ENCODE peak calls at places on chromosomes 5 and 9, in five cellular contexts. S is hepatocyte, F is OCI-LY7, W is HCT116, G is PC-3. E is an unnamed sample.

GRCh38 chr5:90994796-90995195 is 388.3 kb downstream of the ARRDC3 start:
- DNase-seq in S (no peak), F (no peak), W (no peak), G (no peak), E (no peak)

GRCh38 chr5:174176511-174176910 is 131.0 kb downstream of the NSG2 start:
- DNase-seq in S (no peak), F (no peak), W (no peak), G (no peak), E (no peak)

GRCh38 chr5:1003296-1003937 is 5.2 kb upstream of the NKD2 start:
- DNase-seq in S (peak; percentile 65), F (no peak), W (peak; percentile 76), G (peak; percentile 98), E (peak; percentile 28)

GRCh38 chr5:104352954-104353353 is 790.4 kb upstream of the NUDT12 start:
- DNase-seq in S (no peak), F (no peak), W (no peak), G (peak; percentile 56), E (no peak)

GRCh38 chr9:133477992-133478850 is 678 bp downstream of the SLC2A6 start:
- DNase-seq in S (peak; percentile 58), F (peak; percentile 82), W (no peak), G (peak; percentile 8), E (peak; percentile 59)

GRCh38 chr9:21813575-21814473 is 11.4 kb downstream of the MTAP start:
- DNase-seq in S (peak; percentile 91), F (peak; percentile 85), W (peak; percentile 69), G (peak; percentile 85), E (peak; percentile 87)

GRCh38 chr9:77807295-77807694 is 159.2 kb upstream of the GNA14 start:
- DNase-seq in S (peak; percentile 64), F (no peak), W (no peak), G (peak; percentile 66), E (peak; percentile 95)

GRCh38 chr5:171418982-171419662 is at the start of gene FGF18:
- DNase-seq in S (peak; percentile 76), F (peak; percentile 49), W (peak; percentile 56), G (peak; percentile 50), E (peak; percentile 68)

GRCh38 chr5:173319610-173320100 is 8.6 kb downstream of the STC2 start:
- DNase-seq in S (no peak), F (no peak), W (no peak), G (no peak), E (no peak)

GRCh38 chr9:18861599-18862546 is 171.1 kb downstream of the SAXO1 start:
- DNase-seq in S (peak; percentile 24), F (no peak), W (no peak), G (no peak), E (peak; percentile 69)

GRCh38 chr9:12770261-12770660 is 4.6 kb upstream of the LURAP1L start:
- DNase-seq in S (no peak), F (no peak), W (no peak), G (no peak), E (no peak)

GRCh38 chr5:61071565-61071964 is 90.7 kb downstream of the SMIM15 start:
- DNase-seq in S (peak; percentile 27), F (no peak), W (no peak), G (no peak), E (no peak)

GRCh38 chr9:108580021-108580439 is 275.8 kb downstream of the ACTL7B start:
- DNase-seq in S (no peak), F (no peak), W (peak; percentile 95), G (peak; percentile 89), E (peak; percentile 68)

GRCh38 chr9:33425128-33425533 is 22.3 kb downstream of the AQP3 start:
- DNase-seq in S (no peak), F (no peak), W (no peak), G (peak; percentile 87), E (peak; percentile 52)

GRCh38 chr9:92406506-92406905 is 2.1 kb upstream of the OGN start:
- DNase-seq in S (peak; percentile 25), F (peak; percentile 22), W (no peak), G (no peak), E (no peak)

GRCh38 chr5:34626036-34626435 is 30.1 kb upstream of the RAI14 start:
- DNase-seq in S (no peak), F (no peak), W (no peak), G (peak; percentile 48), E (peak; percentile 82)

GRCh38 chr5:157463081-157463480 is 3.1 kb downstream of the NIPAL4 start:
- DNase-seq in S (no peak), F (no peak), W (no peak), G (no peak), E (peak; percentile 54)

GRCh38 chr5:57488308-57488955 is 5.8 kb upstream of the ACTBL2 start:
- DNase-seq in S (no peak), F (no peak), W (no peak), G (peak; percentile 17), E (peak; percentile 73)

GRCh38 chr9:9790216-9790872 is 822.5 kb downstream of the PTPRD start:
- DNase-seq in S (peak; percentile 57), F (peak; percentile 89), W (no peak), G (peak; percentile 44), E (peak; percentile 12)
- TF ChIP-seq EZH2phosphoT487 in S (no peak), F (no peak), W (no peak), G (no peak), E (no peak)

GRCh38 chr5:55471468-55471867 is 63.3 kb downstream of the PLPP1 start:
- DNase-seq in S (no peak), F (no peak), W (no peak), G (no peak), E (no peak)

GRCh38 chr5:55472642-55473041 is 62.1 kb downstream of the PLPP1 start:
- DNase-seq in S (no peak), F (no peak), W (no peak), G (no peak), E (no peak)

GRCh38 chr5:55463613-55464012 is 71.2 kb downstream of the PLPP1 start:
- DNase-seq in S (no peak), F (no peak), W (no peak), G (no peak), E (no peak)

GRCh38 chr5:55469838-55470237 is 64.9 kb downstream of the PLPP1 start:
- DNase-seq in S (no peak), F (no peak), W (no peak), G (no peak), E (no peak)

DNA sequence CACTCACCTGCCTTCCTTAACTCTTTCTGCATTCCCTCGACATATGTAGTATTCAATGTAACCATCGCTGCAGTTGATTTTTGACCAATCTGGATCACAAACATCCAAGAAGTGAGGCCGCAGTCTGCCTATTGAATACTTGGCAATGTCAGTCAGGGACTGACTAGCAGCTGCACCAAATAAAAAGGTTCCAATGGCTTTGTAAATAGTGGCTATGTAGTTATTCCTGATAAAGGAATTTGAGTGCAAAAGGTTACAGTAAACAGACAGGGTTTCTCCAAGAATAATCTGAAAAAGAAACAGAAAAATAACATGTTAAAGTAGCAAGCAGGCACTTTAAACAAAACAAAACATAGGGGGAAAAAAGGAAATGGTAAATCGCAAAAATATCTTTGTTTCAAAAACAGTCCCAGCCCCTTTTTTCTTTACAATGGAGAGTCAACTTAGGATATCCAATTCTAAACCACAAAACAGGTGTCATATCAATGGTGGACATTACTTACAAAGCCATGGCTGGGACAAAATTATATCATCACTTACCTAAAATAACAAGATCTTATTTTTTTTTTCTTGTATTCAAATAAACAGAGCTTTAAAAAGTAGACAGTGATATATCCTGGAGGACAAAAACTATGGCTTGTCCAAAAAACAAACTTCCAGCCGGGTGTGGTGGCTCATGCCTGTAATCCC is 66.8 kb downstream of the PLPP1 start:
- DNase-seq in S (no peak), F (no peak), W (no peak), G (no peak), E (no peak)
- H3K4me1 ChIP-seq in S (peaks cover 13% of the 10 kb centered on the region), F (no peaks in the 10 kb centered on the region), W (no peaks in the 10 kb centered on the region), G (no peaks in the 10 kb centered on the region), E (no peaks in the 10 kb centered on the region)

GRCh38 chr9:75775173-75775572 is 115.3 kb upstream of the PCSK5 start:
- DNase-seq in S (no peak), F (no peak), W (no peak), G (no peak), E (no peak)

GRCh38 chr9:75780185-75780584 is 110.3 kb upstream of the PCSK5 start:
- DNase-seq in S (no peak), F (no peak), W (no peak), G (no peak), E (no peak)

DNA sequence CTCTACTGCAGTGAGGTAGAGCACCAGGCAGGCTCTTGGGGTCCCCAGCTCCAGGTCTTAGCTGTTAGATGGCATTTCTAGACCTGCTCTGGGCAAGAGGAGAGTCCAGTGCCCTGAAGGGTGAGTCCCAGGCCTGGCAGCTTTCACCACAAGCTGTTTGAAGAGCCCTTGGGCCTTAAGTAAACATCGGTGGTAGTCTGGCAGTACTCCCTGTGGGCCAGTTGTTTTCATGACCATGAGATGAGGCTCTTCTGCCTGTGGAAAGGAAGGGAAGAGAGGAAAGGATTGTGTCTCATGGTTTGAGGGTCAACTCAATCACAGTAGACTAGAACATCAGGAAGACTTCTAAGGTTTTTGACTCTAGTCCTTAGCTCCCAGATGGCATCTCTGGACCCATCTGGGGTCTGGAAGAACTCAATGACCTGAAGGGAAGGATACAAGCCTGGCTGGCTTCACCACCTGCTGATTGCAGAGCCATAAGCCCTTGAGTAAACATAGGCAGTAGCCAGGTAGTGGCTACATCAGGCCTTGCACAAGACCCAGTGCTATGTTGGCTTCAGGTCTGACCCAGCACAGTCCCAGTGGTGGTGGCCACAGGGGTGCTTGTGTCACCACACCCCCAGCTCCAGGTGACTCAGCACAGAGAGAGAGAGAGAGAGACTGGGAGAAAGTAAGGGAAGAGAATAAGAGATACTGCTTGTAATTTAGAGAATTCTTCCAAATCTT is 114.3 kb upstream of the PCSK5 start:
- DNase-seq in S (no peak), F (no peak), W (no peak), G (no peak), E (no peak)
- TF ChIP-seq EZH2phosphoT487 in S (no peak), F (no peak), W (no peak), G (no peak), E (no peak)

DNA sequence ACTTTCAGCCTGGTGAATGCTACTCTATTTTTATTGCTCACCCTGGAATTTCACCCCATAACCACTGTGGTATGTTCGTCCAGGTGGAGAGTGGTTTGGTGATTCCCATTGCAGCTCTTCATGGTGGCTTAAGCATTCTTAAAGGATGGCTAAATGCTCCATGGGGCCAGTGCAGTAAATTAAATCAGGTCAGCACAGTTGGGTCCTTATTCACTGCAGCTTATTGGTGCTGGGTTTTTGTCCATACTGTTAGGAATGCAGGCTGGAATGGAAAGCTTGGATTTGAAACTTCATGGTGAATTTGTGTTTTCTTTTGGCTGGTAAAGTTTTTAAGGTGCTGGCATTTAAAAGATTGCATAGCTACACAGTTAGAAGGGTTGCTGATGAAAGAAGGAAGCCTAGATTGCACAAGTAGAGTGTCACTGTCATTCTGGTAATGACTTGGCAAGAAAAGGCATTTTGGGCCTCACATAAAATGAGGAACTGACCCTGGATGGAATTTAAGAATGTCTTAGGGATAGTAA is 39.4 kb downstream of the TLE4 start:
- DNase-seq in S (no peak), F (peak; percentile 18), W (no peak), G (peak; percentile 27), E (peak; percentile 87)
- H3K4me1 ChIP-seq in S (peaks cover 14% of the 10 kb centered on the region), F (peaks cover 13% of the 10 kb centered on the region), W (no peaks in the 10 kb centered on the region), G (no peaks in the 10 kb centered on the region), E (peaks cover 53% of the 10 kb centered on the region)

GRCh38 chr9:70983723-70984280 is 137.6 kb downstream of the TRPM3 start:
- DNase-seq in S (no peak), F (no peak), W (no peak), G (no peak), E (no peak)
- TF ChIP-seq EZH2phosphoT487 in S (no peak), F (no peak), W (no peak), G (no peak), E (no peak)

DNA sequence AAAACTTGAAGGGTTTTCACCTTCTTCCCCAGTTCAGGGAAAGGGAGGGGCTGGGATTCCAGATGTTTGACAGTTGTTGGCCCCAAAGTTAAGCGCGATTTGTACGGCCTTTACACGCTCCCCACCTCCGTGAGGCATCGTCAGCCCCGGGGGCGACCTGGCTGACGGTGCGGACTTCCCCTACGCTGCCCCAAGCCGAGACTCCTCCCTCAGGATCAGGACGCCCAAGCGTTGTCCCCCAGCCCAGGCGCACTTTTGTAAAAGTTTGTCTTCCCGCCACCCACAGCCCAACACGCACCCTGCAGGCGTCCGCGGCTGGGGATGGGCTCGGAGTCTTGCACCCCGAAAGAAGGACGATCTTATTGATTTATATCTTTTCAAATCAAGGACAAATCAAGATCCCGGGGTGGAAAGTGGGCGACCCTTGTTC is 713 bp downstream of the MOB3B start:
- DNase-seq in S (peak; percentile 83), F (peak; percentile 2), W (no peak), G (no peak), E (peak; percentile 38)
- H3K4me1 ChIP-seq in S (peaks cover 14% of the 10 kb centered on the region), F (peaks cover 5% of the 10 kb centered on the region), W (no peaks in the 10 kb centered on the region), G (peaks cover 6% of the 10 kb centered on the region), E (no peaks in the 10 kb centered on the region)

E was measured in GM23248.